ENCODE peak calls at places on chromosomes 1 and 21, in five cellular contexts. One of them, this sample, is unnamed.

GRCh38 chr1:90718411-90719320 is 1.6 kb upstream of the BARHL2 start:
- DNase-seq in coronary artery: no peak
- DNase-seq in IMR-90: no peak
- DNase-seq in A549: no peak
- DNase-seq in K562: no peak
- DNase-seq in this sample: no peak

GRCh38 chr1:157496121-157496526 is 56.2 kb downstream of the FCRL5 start:
- DNase-seq in K562: peak
- DNase-seq in IMR-90: peak
- DNase-seq in A549: no peak
- DNase-seq in coronary artery: no peak
- DNase-seq in this sample: peak

GRCh38 chr1:232486006-232486405 is 143.9 kb downstream of the SIPA1L2 start:
- DNase-seq in coronary artery: no peak
- DNase-seq in A549: no peak
- DNase-seq in IMR-90: peak
- DNase-seq in K562: no peak
- DNase-seq in this sample: peak

GRCh38 chr1:5312870-5313269 is 658.5 kb downstream of the AJAP1 start:
- DNase-seq in IMR-90: no peak
- DNase-seq in K562: no peak
- DNase-seq in coronary artery: no peak
- DNase-seq in A549: no peak
- DNase-seq in this sample: no peak

GRCh38 chr1:204928671-204929486 is 58.2 kb downstream of the NFASC start:
- DNase-seq in IMR-90: no peak
- DNase-seq in coronary artery: peak
- DNase-seq in A549: no peak
- DNase-seq in K562: no peak
- DNase-seq in this sample: no peak

GRCh38 chr1:154371436-154371835 is 33.7 kb upstream of the IL6R start:
- DNase-seq in IMR-90: no peak
- DNase-seq in A549: no peak
- DNase-seq in coronary artery: no peak
- DNase-seq in K562: no peak
- DNase-seq in this sample: no peak

GRCh38 chr1:235502601-235503332 is 1.5 kb downstream of the B3GALNT2 start:
- DNase-seq in A549: no peak
- DNase-seq in K562: no peak
- DNase-seq in coronary artery: no peak
- DNase-seq in IMR-90: peak
- DNase-seq in this sample: peak

GRCh38 chr1:40663324-40664166 is 1.9 kb downstream of the RIMS3 start:
- DNase-seq in A549: no peak
- DNase-seq in IMR-90: no peak
- DNase-seq in K562: no peak
- DNase-seq in coronary artery: no peak
- DNase-seq in this sample: no peak

GRCh38 chr21:18810136-18810535 is 406.6 kb upstream of the TMPRSS15 start:
- DNase-seq in A549: no peak
- DNase-seq in K562: no peak
- DNase-seq in IMR-90: no peak
- DNase-seq in coronary artery: no peak
- DNase-seq in this sample: no peak

GRCh38 chr1:57252597-57253306 is 171.1 kb downstream of the DAB1 start:
- DNase-seq in A549: no peak
- DNase-seq in coronary artery: no peak
- DNase-seq in IMR-90: no peak
- DNase-seq in K562: no peak
- DNase-seq in this sample: peak
- TF ChIP-seq CTCF in A549: no peak
- TF ChIP-seq CTCF in coronary artery: no peak
- TF ChIP-seq CTCF in IMR-90: no peak
- TF ChIP-seq CTCF in K562: no peak
- TF ChIP-seq CTCF in this sample: no peak

GRCh38 chr1:45678489-45678888 is 7.8 kb downstream of the GPBP1L1 start:
- DNase-seq in coronary artery: no peak
- DNase-seq in IMR-90: no peak
- DNase-seq in A549: no peak
- DNase-seq in K562: no peak
- DNase-seq in this sample: no peak
- H3K4me3 ChIP-seq in coronary artery: no peak
- H3K4me3 ChIP-seq in IMR-90: no peak
- H3K4me3 ChIP-seq in A549: no peak
- H3K4me3 ChIP-seq in K562: no peak
- H3K4me3 ChIP-seq in this sample: no peak

GRCh38 chr1:53172751-53173498 is 23.7 kb upstream of the CPT2 start:
- DNase-seq in IMR-90: no peak
- DNase-seq in K562: peak
- DNase-seq in coronary artery: peak
- DNase-seq in A549: peak
- DNase-seq in this sample: peak
- TF ChIP-seq CTCF in IMR-90: peak
- TF ChIP-seq CTCF in K562: peak
- TF ChIP-seq CTCF in coronary artery: no peak
- TF ChIP-seq CTCF in A549: peak
- TF ChIP-seq CTCF in this sample: peak

DNA sequence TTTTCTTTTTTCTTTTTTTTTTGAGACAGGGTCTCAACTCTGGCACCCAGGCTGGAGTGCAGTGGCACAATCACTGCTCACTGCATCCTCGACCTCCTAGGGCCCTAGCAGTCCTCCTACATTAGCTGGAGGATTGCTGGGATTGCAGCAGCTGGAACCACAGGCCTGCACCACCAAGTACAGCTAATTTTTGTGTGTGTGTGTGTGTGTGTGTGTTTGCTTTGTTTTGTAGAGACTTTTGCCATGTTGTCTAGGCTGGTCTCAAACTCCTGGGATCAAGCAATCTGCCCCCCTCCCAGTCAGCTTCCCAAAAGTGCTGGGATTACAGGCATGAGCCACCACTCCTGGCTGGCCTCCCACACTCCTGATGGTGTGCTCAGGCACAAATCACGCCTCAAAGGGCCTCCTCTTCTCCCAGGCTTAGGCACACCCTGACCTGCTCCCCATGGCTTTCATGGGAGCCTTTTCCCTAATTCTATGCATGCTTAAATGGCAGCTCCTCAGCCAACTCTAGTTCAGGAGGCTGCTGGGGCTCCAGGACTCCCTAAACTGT is 9.4 kb downstream of the FAM229A start:
- DNase-seq in K562: no peak
- DNase-seq in A549: no peak
- DNase-seq in coronary artery: no peak
- DNase-seq in IMR-90: no peak
- DNase-seq in this sample: peak
- H3K4me3 ChIP-seq in K562: no peak
- H3K4me3 ChIP-seq in A549: no peak
- H3K4me3 ChIP-seq in coronary artery: no peak
- H3K4me3 ChIP-seq in IMR-90: no peak
- H3K4me3 ChIP-seq in this sample: no peak

GRCh38 chr1:64893921-64894320 is 72.4 kb downstream of the JAK1 start:
- DNase-seq in A549: no peak
- DNase-seq in coronary artery: no peak
- DNase-seq in IMR-90: no peak
- DNase-seq in K562: peak
- DNase-seq in this sample: no peak

GRCh38 chr1:64892576-64893573 is 73.5 kb downstream of the JAK1 start:
- DNase-seq in K562: no peak
- DNase-seq in IMR-90: peak
- DNase-seq in coronary artery: no peak
- DNase-seq in A549: no peak
- DNase-seq in this sample: peak

GRCh38 chr1:64896546-64896945 is 69.8 kb downstream of the JAK1 start:
- DNase-seq in K562: no peak
- DNase-seq in coronary artery: no peak
- DNase-seq in A549: no peak
- DNase-seq in IMR-90: no peak
- DNase-seq in this sample: no peak

GRCh38 chr1:64894438-64895196 is 71.7 kb downstream of the JAK1 start:
- DNase-seq in coronary artery: no peak
- DNase-seq in IMR-90: no peak
- DNase-seq in A549: no peak
- DNase-seq in K562: no peak
- DNase-seq in this sample: no peak

GRCh38 chr1:64895500-64895899 is 70.8 kb downstream of the JAK1 start:
- DNase-seq in K562: no peak
- DNase-seq in coronary artery: no peak
- DNase-seq in A549: no peak
- DNase-seq in IMR-90: no peak
- DNase-seq in this sample: no peak
- TF ChIP-seq CTCF in K562: no peak
- TF ChIP-seq CTCF in coronary artery: no peak
- TF ChIP-seq CTCF in A549: no peak
- TF ChIP-seq CTCF in IMR-90: no peak
- TF ChIP-seq CTCF in this sample: no peak

GRCh38 chr1:8845104-8846097 is 28.0 kb upstream of the RERE start:
- DNase-seq in coronary artery: no peak
- DNase-seq in IMR-90: no peak
- DNase-seq in A549: no peak
- DNase-seq in K562: peak
- DNase-seq in this sample: no peak
- H3K4me3 ChIP-seq in coronary artery: no peak
- H3K4me3 ChIP-seq in IMR-90: no peak
- H3K4me3 ChIP-seq in A549: no peak
- H3K4me3 ChIP-seq in K562: no peak
- H3K4me3 ChIP-seq in this sample: no peak

DNA sequence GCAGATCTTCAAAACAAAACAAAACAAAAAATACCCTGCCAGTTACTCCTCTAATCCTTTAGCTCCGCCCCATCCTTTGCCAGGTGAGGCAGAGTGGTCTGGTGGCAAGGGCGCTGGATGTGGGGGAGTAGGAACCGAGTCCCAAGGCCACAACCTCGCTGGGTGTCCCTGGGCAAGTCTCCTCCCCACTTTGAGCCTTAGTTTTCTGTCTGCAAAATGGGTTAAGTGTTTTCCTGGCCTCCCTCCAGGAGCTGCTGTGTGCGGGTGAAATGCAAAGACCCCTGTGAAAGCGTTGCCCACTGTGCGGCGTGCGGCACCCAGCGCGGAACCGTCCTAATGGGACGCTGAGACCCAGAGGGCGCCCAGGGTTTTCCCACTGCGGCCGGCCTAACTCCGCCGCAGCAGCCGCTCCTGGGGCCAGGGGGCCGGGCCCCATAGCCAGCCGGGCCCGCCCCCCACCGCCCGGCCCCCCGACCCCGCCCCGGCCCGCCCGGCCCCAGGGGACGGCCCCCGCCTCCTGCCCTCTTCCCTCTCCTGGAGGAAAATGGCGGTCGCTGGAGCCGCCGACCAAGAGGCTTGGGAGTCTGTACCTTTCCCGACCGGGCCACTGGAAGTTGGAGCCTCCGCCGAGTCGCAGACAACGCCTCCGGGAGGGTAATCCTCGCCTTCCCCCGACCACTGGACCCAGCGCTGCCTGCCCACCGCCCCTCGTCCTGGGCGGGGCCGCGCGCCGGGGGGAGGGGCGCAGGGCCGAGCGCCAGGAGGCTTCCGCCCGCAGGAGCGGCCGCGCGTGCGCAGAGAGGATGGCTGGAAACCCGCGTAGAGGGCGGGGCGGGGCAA is at the start of the genes ERMAP and SVBP:
- DNase-seq in IMR-90: peak
- DNase-seq in K562: peak
- DNase-seq in coronary artery: peak
- DNase-seq in A549: peak
- DNase-seq in this sample: peak
- TF ChIP-seq CTCF in IMR-90: no peak
- TF ChIP-seq CTCF in K562: peak
- TF ChIP-seq CTCF in coronary artery: no peak
- TF ChIP-seq CTCF in A549: no peak
- TF ChIP-seq CTCF in this sample: no peak

GRCh38 chr1:45863117-45863670 is 59.8 kb downstream of the MAST2 start:
- DNase-seq in K562: no peak
- DNase-seq in coronary artery: no peak
- DNase-seq in IMR-90: no peak
- DNase-seq in A549: no peak
- DNase-seq in this sample: no peak

GRCh38 chr1:45867697-45868346 is 64.4 kb downstream of the MAST2 start:
- DNase-seq in A549: no peak
- DNase-seq in coronary artery: no peak
- DNase-seq in IMR-90: no peak
- DNase-seq in K562: no peak
- DNase-seq in this sample: no peak

GRCh38 chr1:45862008-45862407 is 58.6 kb downstream of the MAST2 start:
- DNase-seq in A549: no peak
- DNase-seq in K562: no peak
- DNase-seq in coronary artery: no peak
- DNase-seq in IMR-90: no peak
- DNase-seq in this sample: no peak

GRCh38 chr1:45864765-45865164 is 61.4 kb downstream of the MAST2 start:
- DNase-seq in IMR-90: peak
- DNase-seq in coronary artery: no peak
- DNase-seq in A549: no peak
- DNase-seq in K562: no peak
- DNase-seq in this sample: peak

DNA sequence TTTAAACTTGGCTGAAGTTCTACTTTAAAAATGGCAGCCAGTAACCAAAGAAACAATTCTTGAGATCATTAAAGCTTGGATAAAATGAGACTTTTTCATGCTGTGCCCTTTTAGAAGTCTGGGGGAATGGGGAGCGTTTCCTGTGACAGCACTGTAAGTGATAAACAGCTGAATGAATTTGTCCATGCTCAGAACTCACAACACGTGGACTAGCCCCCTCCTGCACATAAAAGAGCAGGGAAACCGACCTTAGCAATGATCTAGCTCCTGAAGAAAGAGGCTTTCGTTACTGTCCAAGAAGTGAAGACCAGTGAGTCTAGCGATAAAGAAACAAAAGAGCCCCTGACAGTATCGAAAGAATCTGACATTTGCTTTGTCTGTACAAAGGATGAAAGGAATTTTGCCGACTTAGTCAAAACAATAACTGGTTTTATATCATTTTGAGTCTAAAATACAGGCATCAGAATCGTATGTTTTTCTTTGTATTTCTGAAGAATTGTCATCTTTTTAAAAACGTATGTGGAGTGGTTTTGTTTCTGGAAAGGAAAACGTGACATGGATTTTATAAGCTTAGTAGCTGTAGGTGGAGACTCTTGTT is 60.8 kb downstream of the MAST2 start:
- DNase-seq in IMR-90: no peak
- DNase-seq in A549: no peak
- DNase-seq in coronary artery: no peak
- DNase-seq in K562: peak
- DNase-seq in this sample: peak
- H3K4me3 ChIP-seq in IMR-90: peak
- H3K4me3 ChIP-seq in A549: no peak
- H3K4me3 ChIP-seq in coronary artery: peak
- H3K4me3 ChIP-seq in K562: peak
- H3K4me3 ChIP-seq in this sample: peak

GRCh38 chr1:2093636-2094035 is 43.4 kb downstream of the PRKCZ start:
- DNase-seq in K562: no peak
- DNase-seq in IMR-90: no peak
- DNase-seq in coronary artery: no peak
- DNase-seq in A549: no peak
- DNase-seq in this sample: no peak

GRCh38 chr1:2093055-2093454 is 42.8 kb downstream of the PRKCZ start:
- DNase-seq in IMR-90: no peak
- DNase-seq in K562: no peak
- DNase-seq in A549: no peak
- DNase-seq in coronary artery: no peak
- DNase-seq in this sample: no peak

GRCh38 chr1:2090216-2090890 is 40.1 kb downstream of the PRKCZ start:
- DNase-seq in A549: no peak
- DNase-seq in K562: no peak
- DNase-seq in coronary artery: no peak
- DNase-seq in IMR-90: no peak
- DNase-seq in this sample: no peak

GRCh38 chr1:2089051-2089450 is 38.8 kb downstream of the PRKCZ start:
- DNase-seq in K562: no peak
- DNase-seq in coronary artery: no peak
- DNase-seq in A549: no peak
- DNase-seq in IMR-90: no peak
- DNase-seq in this sample: no peak

GRCh38 chr1:2091611-2092604 is 41.7 kb downstream of the PRKCZ start:
- DNase-seq in coronary artery: no peak
- DNase-seq in K562: peak
- DNase-seq in A549: no peak
- DNase-seq in IMR-90: no peak
- DNase-seq in this sample: peak
- TF ChIP-seq CTCF in coronary artery: no peak
- TF ChIP-seq CTCF in K562: peak
- TF ChIP-seq CTCF in A549: no peak
- TF ChIP-seq CTCF in IMR-90: peak
- TF ChIP-seq CTCF in this sample: peak